ENCODE peak calls at places on chromosomes 11 and 22, in seven cellular contexts. T is pancreas, J is RWPE1, F is upper lobe of right lung, X is left ventricle myocardium inferior, H is dorsolateral prefrontal cortex, Y is cardiac muscle cell. E is an unnamed sample.

GRCh38 chr11:61076506-61077304 is 25.6 kb upstream of the CD5 start:
- DNase-seq in X (no peak), J (no peak), Y (no peak), H (no peak), T (no peak), F (no peak), E (no peak)

GRCh38 chr11:130217133-130217631 is 57.6 kb downstream of the ST14 start:
- DNase-seq in J (no peak), T (no peak), X (no peak), F (peak), H (no peak), Y (no peak), E (no peak)

GRCh38 chr11:93908689-93909088 is 58.3 kb upstream of the VSTM5 start:
- DNase-seq in F (no peak), J (peak), X (no peak), H (no peak), Y (no peak), T (no peak), E (no peak)

GRCh38 chr11:122803306-122803705 is 35.0 kb upstream of the CRTAM start:
- DNase-seq in X (no peak), F (no peak), J (peak), T (no peak), H (no peak), Y (no peak), E (no peak)

GRCh38 chr11:71135112-71135511 is 117.3 kb downstream of the SHANK2 start:
- DNase-seq in T (no peak), J (no peak), F (peak), Y (no peak), X (no peak), H (no peak), E (no peak)

GRCh38 chr11:95563173-95563572 is 226.4 kb downstream of the FAM76B start:
- DNase-seq in X (no peak), J (no peak), T (no peak), H (no peak), Y (no peak), F (no peak), E (no peak)

GRCh38 chr11:100830295-100830694 is 143.2 kb downstream of the ARHGAP42 start:
- DNase-seq in H (peak), X (no peak), T (no peak), J (no peak), F (no peak), Y (peak), E (peak)

GRCh38 chr11:45303316-45303715 is 17.2 kb upstream of the SYT13 start:
- DNase-seq in T (no peak), X (no peak), F (no peak), J (no peak), H (no peak), Y (no peak), E (no peak)

GRCh38 chr22:50341977-50342650 is 1.0 kb upstream of the PPP6R2 start:
- DNase-seq in T (peak), J (peak), H (peak), Y (peak), F (peak), X (peak), E (peak)

GRCh38 chr11:62295504-62295903 is 3.4 kb downstream of the SCGB1D4 start:
- DNase-seq in X (no peak), H (no peak), F (no peak), T (no peak), J (peak), Y (peak), E (no peak)

GRCh38 chr11:66428933-66429332 is 8.1 kb downstream of the NPAS4 start:
- DNase-seq in F (no peak), J (no peak), T (no peak), Y (no peak), X (no peak), H (no peak), E (no peak)

GRCh38 chr11:17408641-17409040 is 20.2 kb upstream of the KCNJ11 start:
- DNase-seq in F (no peak), H (no peak), J (no peak), Y (no peak), T (no peak), X (no peak), E (no peak)

GRCh38 chr11:11025087-11025486 is 167.2 kb upstream of the ZBED5 start:
- DNase-seq in Y (no peak), X (no peak), J (peak), T (no peak), H (no peak), F (no peak), E (no peak)

GRCh38 chr11:71336176-71336995 is 84.0 kb upstream of the SHANK2 start:
- DNase-seq in Y (no peak), H (no peak), X (no peak), F (peak), J (peak), T (no peak), E (no peak)

GRCh38 chr11:60870276-60870675 is 2.9 kb downstream of the ZP1 start:
- DNase-seq in J (no peak), H (no peak), Y (no peak), T (no peak), X (no peak), F (peak), E (no peak)

GRCh38 chr11:125926682-125927081 is 19.2 kb upstream of the VSIG10L2 start:
- DNase-seq in Y (no peak), X (no peak), F (peak), H (no peak), J (no peak), T (no peak), E (no peak)

GRCh38 chr22:31173386-31174145 is 13.6 kb downstream of the RNF185 start:
- DNase-seq in J (peak), F (no peak), H (no peak), T (no peak), X (no peak), Y (no peak), E (no peak)

GRCh38 chr11:80779907-80780615 is 1339.2 kb upstream of the TENM4 start:
- DNase-seq in X (no peak), J (no peak), T (no peak), Y (peak), H (no peak), F (no peak), E (no peak)

GRCh38 chr11:43579919-43580276 is 100.6 kb upstream of the HSD17B12 start:
- DNase-seq in F (no peak), Y (no peak), X (no peak), T (no peak), H (no peak), J (no peak), E (no peak)

GRCh38 chr11:3659595-3660515 is 11.3 kb downstream of the CHRNA10 start:
- DNase-seq in J (no peak), T (peak), F (no peak), Y (no peak), H (no peak), X (no peak), E (no peak)

GRCh38 chr22:46035742-46036557 is 59.0 kb upstream of the WNT7B start:
- DNase-seq in T (peak), Y (peak), H (peak), F (peak), J (peak), X (peak), E (peak)

GRCh38 chr11:114433376-114433775 is 5.9 kb upstream of the REXO2 start:
- DNase-seq in F (no peak), H (no peak), J (no peak), X (no peak), T (no peak), Y (no peak), E (no peak)

GRCh38 chr11:29200776-29201574 is 815.9 kb downstream of the KCNA4 start:
- DNase-seq in H (no peak), J (peak), X (no peak), T (no peak), F (no peak), Y (no peak), E (no peak)

GRCh38 chr11:47724041-47724729 is 9.0 kb upstream of the AGBL2 start:
- DNase-seq in F (no peak), Y (no peak), H (no peak), J (no peak), T (no peak), X (no peak), E (no peak)

GRCh38 chr11:86632499-86633269 is 39.7 kb downstream of the ME3 start:
- DNase-seq in Y (peak), T (no peak), J (peak), F (no peak), H (no peak), X (no peak), E (no peak)

GRCh38 chr11:93659841-93660240 is 1.6 kb upstream of the CEP295 start:
- DNase-seq in Y (no peak), T (no peak), F (no peak), J (no peak), X (no peak), H (no peak), E (no peak)

GRCh38 chr22:45971389-45972028 is 5.5 kb downstream of the WNT7B start:
- DNase-seq in Y (no peak), T (no peak), H (no peak), F (no peak), J (no peak), X (no peak), E (no peak)

GRCh38 chr11:57776101-57776511 is 14.5 kb downstream of the CTNND1 start:
- DNase-seq in Y (peak), H (no peak), F (no peak), X (peak), J (no peak), T (no peak), E (peak)

GRCh38 chr11:18721576-18722292 is 4.3 kb downstream of the IGSF22 start:
- DNase-seq in Y (peak), T (peak), H (no peak), X (no peak), F (no peak), J (peak), E (peak)

GRCh38 chr22:23414727-23415489 is 165.2 kb downstream of the IGLL1 start:
- DNase-seq in J (no peak), T (no peak), Y (no peak), X (no peak), H (no peak), F (peak), E (no peak)

GRCh38 chr22:39545310-39546063 is 12.9 kb upstream of the RPS19BP1 start:
- DNase-seq in J (peak), X (no peak), F (no peak), Y (peak), T (no peak), H (no peak), E (no peak)

GRCh38 chr11:116606060-116606459 is 166.7 kb downstream of the BUD13 start:
- DNase-seq in H (no peak), X (no peak), Y (no peak), F (no peak), T (no peak), J (no peak), E (no peak)

GRCh38 chr11:68667511-68668253 is 16.7 kb upstream of the GAL start:
- DNase-seq in T (no peak), Y (no peak), F (peak), H (no peak), J (no peak), X (no peak), E (no peak)

GRCh38 chr22:36660510-36660840 is 43.1 kb downstream of the CACNG2 start:
- DNase-seq in F (no peak), J (no peak), Y (no peak), T (no peak), H (no peak), X (no peak), E (no peak)
- H3K27ac ChIP-seq in F (no peak), J (peak), Y (no peak), T (no peak), H (peak), X (no peak), E (no peak)

DNA sequence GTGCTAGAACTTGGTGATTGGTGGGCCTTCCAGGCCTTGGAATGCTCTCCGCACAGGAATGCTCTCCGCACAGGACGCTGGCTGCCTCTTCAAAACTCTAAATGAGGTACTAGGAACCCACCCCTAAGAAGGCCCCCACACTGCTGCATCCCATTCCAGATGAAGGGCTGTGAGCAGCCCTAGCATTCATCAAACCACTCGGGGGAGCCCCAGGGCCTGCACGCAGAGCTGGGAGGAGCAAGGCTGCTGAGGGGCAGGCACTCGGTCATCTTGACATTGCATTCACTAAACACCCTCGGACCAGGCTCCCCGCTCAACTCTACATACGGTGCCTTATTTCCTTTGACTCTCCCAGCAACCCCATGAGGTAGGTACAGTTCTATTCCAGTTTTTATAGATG is 49.2 kb upstream of the EMID1 start:
- DNase-seq in X (no peak), Y (peak), H (no peak), J (no peak), F (peak), T (no peak), E (no peak)
- TF ChIP-seq CTCF in X (no peak), Y (peak), H (no peak), J (no peak), F (no peak), T (no peak), E (peak)

DNA sequence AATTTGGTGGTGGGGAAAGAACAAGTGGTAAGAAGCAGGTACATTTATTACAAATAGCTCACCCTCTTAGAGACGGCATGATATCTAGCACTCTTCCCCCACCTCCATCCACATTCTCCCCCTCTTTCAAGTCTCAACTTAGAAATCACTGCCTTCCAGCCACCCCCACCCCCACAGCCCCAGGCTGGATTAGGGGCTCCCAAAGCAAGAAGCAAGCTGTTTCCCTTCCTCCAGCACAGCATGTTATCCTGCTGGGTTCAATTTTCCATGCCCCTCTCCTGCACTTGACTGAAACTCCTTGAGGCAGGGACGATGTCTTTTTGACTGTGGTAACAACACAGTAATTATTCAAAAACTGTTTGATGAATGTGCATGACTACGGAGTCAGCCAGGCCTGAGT is 350.7 kb downstream of the LARGE1 start:
- DNase-seq in J (no peak), H (no peak), Y (peak), T (no peak), F (no peak), X (no peak), E (no peak)
- H3K27ac ChIP-seq in J (no peak), H (no peak), Y (no peak), T (no peak), F (no peak), X (peak), E (no peak)

DNA sequence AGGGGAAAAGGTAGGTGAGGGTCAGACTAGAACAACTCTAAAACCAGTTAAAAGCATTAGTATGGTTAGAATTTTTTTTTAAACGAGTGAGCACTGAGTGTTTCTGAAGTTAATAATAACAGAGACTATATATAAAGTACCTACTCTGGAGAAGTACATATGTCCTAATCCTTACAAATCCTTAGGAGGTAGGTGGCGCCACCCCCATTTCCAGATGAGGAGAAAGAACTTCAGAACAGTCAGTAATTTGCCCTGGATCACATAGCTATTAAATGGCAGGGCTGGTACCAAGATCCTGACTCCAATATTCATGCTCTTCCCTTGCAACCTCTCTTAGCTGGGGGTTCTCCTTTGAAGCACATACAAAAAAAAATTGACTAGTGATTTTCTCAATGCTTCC is 80.5 kb downstream of the CLPB start:
- DNase-seq in T (no peak), F (no peak), X (no peak), H (peak), J (no peak), Y (no peak), E (no peak)
- TF ChIP-seq CTCF in T (no peak), F (no peak), X (no peak), H (no peak), J (no peak), Y (peak), E (no peak)

DNA sequence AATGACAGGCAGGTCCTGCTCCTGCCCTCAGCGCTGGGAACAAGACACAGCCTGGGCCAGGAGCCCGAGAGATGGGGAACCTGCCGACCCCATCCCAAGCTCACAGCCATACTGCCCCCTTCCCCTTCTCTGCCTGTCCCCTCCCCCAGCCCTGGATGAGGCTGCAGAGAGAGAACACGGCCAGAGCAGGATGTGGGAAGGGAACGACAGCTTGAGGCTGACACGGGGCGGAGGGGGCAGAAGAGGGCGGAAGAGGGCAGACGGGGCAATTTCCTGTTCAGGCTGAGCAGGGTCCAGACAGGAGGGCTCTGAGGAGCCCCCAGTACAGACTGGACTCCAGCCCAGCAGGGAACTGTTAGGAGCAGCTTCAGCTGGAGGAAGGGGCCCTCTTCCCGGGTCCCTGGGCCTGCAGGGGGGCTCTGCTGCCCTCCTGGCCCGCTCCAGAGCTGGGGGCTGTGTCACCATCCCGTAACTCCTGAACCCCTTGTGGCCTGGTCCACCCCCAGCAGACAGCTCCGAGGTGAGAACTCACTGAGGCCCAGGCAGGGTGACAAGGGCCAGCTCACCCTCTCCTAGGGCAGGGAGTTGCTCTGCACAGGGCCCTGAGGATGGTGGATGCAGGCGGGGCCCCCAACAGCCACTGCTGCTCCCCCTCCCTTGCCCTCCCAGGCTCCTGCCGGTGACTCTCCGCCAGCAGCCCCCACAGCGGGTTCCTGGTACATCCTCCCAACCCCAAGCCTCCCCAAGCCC is 5.7 kb downstream of the CTSD start:
- DNase-seq in F (peak), Y (no peak), X (no peak), T (peak), H (no peak), J (no peak), E (no peak)
- H3K27ac ChIP-seq in F (peak), Y (no peak), X (peak), T (no peak), H (peak), J (peak), E (peak)

DNA sequence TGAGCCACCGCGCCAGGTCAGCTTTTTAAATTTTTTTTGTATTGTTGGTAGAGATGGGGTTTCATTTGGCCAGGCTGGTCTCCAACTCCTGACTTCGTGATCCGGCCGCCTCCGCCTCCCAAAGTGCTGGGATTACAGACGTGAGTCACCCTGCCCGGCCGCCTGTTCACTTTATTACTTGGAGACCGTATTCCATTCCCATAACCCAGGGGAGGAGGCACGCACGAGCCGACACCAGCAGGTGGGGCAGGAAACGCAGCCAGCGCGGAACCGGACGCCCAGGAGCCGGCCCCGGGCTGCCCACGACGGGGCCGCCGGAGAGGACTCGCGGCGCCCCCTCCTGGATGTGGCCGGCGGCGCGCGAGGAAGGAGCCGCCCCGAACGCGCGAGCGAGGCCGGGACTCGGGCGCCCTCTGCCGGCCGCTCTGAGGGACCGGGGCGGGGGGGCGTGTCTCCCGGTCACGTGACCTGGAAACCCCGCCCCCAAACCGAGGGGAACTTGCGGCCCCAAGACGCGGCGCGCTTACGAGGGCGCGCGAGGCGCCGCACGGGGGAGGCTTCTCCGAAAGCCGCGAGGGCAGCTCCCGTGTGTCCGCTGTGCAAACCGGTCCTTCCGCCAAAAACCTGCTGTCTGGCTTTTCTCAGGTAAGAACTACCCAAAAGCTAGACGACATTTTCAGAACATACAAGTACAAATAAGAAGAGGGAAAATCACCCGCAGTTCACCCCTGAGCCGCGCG is 11.6 kb upstream of the RNH1 start:
- DNase-seq in F (peak), H (peak), X (peak), Y (peak), T (peak), J (peak), E (peak)
- TF ChIP-seq CTCF in F (peak), H (peak), X (peak), Y (peak), T (peak), J (peak), E (peak)

DNA sequence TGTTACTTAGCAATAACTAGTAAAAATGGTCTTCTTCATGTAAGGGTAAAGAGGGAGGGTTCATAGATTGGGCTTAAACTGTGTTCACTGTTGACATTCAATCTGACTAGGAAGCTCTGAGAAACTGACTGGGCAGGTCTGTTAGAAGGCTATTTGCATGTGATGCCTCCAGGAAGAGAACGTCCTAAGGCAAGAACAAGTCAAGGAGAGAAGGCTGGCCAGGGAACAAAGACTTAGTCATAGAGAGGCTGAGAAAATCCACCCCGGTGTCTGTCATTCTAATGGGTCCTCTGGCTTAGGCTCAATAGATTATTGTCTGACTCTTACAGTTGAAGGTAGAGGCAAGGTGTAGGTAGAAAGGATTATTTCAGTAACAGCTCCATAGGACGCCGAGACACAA is 50.3 kb upstream of the CD44 start:
- DNase-seq in J (peak), T (no peak), X (no peak), H (no peak), F (no peak), Y (no peak), E (no peak)
- H3K27ac ChIP-seq in J (peak), T (peak), X (no peak), H (no peak), F (no peak), Y (no peak), E (peak)